ENCODE peak calls at places on chromosomes 7 and 10, in seven cellular contexts. G, L, O, R, S, W and T are unnamed samples.

GRCh38 chr10:30111340-30111980 is 52.1 kb upstream of the JCAD start:
- DNase-seq in G (no peak), R (no peak), O (no peak), S (no peak), L (peak), W (no peak), T (no peak)

GRCh38 chr7:139731802-139732470 is 45.9 kb downstream of the HIPK2 start:
- DNase-seq in G (no peak), L (peak), O (peak), R (peak), S (no peak), W (peak), T (no peak)

GRCh38 chr7:10122573-10123100 is 851.0 kb upstream of the PHF14 start:
- DNase-seq in S (no peak), G (peak), R (no peak), L (no peak), W (peak), O (no peak), T (no peak)

GRCh38 chr7:107394831-107395230 is 75.0 kb upstream of the GPR22 start:
- DNase-seq in O (no peak), S (no peak), L (no peak), R (no peak), W (no peak), G (no peak), T (no peak)

GRCh38 chr10:129785536-129785981 is 178.5 kb downstream of the EBF3 start:
- DNase-seq in S (no peak), O (no peak), W (no peak), G (no peak), L (no peak), R (no peak), T (no peak)

GRCh38 chr10:69634759-69635425 is 4.8 kb downstream of the FAM241B start:
- DNase-seq in R (no peak), L (no peak), O (no peak), W (no peak), S (peak), G (no peak), T (no peak)

GRCh38 chr7:117818241-117818640 is 55.0 kb downstream of the CTTNBP2 start:
- DNase-seq in W (no peak), R (no peak), L (no peak), G (no peak), O (no peak), S (no peak), T (no peak)

GRCh38 chr10:44801383-44802327 is 109.5 kb upstream of the TMEM72 start:
- DNase-seq in G (no peak), L (peak), R (peak), W (peak), O (peak), S (no peak), T (no peak)

GRCh38 chr7:134438946-134439345 is 20.0 kb downstream of the AKR1B1 start:
- DNase-seq in W (no peak), O (no peak), G (no peak), L (no peak), S (no peak), R (no peak), T (no peak)

GRCh38 chr7:105769951-105770628 is 106.3 kb downstream of the ATXN7L1 start:
- DNase-seq in O (no peak), R (no peak), L (peak), S (no peak), W (no peak), G (peak), T (no peak)

GRCh38 chr10:31867646-31868045 is 61.0 kb downstream of the ARHGAP12 start:
- DNase-seq in O (no peak), G (no peak), W (no peak), S (no peak), L (no peak), R (no peak), T (no peak)

GRCh38 chr10:78545756-78546155 is 512.1 kb downstream of the RPS24 start:
- DNase-seq in G (no peak), W (no peak), L (peak), O (no peak), R (no peak), S (no peak), T (no peak)

GRCh38 chr10:86346794-86347665 is 19.6 kb downstream of the GRID1 start:
- DNase-seq in G (no peak), O (no peak), W (peak), S (no peak), R (no peak), L (no peak), T (no peak)

GRCh38 chr10:78688945-78689935 is 379.5 kb upstream of the ZMIZ1 start:
- DNase-seq in L (peak), W (peak), O (peak), G (peak), R (no peak), S (no peak), T (no peak)

GRCh38 chr7:140672382-140673062 is at the start of gene ADCK2:
- DNase-seq in R (no peak), W (no peak), O (peak), S (peak), G (peak), L (peak), T (no peak)

GRCh38 chr10:77416327-77417135 is 221.1 kb downstream of the KCNMA1 start:
- DNase-seq in L (no peak), R (no peak), W (no peak), O (no peak), S (no peak), G (no peak), T (no peak)

GRCh38 chr7:41955475-41956243 is 252.8 kb upstream of the INHBA start:
- DNase-seq in G (no peak), R (peak), W (peak), L (peak), O (peak), S (peak), T (no peak)

GRCh38 chr10:51341216-51341615 is 266.9 kb downstream of the PRKG1 start:
- DNase-seq in W (no peak), R (peak), G (no peak), S (no peak), O (no peak), L (no peak), T (no peak)

GRCh38 chr7:151885202-151885580 is 8.3 kb upstream of the PRKAG2 start:
- DNase-seq in G (no peak), W (no peak), O (no peak), L (no peak), S (no peak), R (no peak), T (no peak)

GRCh38 chr10:77279207-77279606 is 358.4 kb downstream of the KCNMA1 start:
- DNase-seq in R (no peak), W (no peak), L (no peak), G (no peak), S (no peak), O (no peak), T (peak)

GRCh38 chr7:64621656-64622055 is 44.3 kb upstream of the ZNF107 start:
- DNase-seq in W (no peak), S (no peak), G (no peak), R (no peak), O (no peak), L (no peak), T (no peak)

GRCh38 chr10:92164024-92164423 is 126.9 kb downstream of the CPEB3 start:
- DNase-seq in O (no peak), W (no peak), S (no peak), R (no peak), L (no peak), G (no peak), T (no peak)

GRCh38 chr7:155586843-155587440 is 40.6 kb upstream of the CNPY1 start:
- DNase-seq in G (no peak), S (peak), O (no peak), R (no peak), L (no peak), W (no peak), T (no peak)

GRCh38 chr7:26278769-26279168 is 12.9 kb upstream of the SNX10 start:
- DNase-seq in S (no peak), G (peak), W (no peak), R (no peak), O (no peak), L (peak), T (no peak)

GRCh38 chr10:580796-581195 is 108.7 kb downstream of the DIP2C start:
- DNase-seq in R (peak), S (no peak), W (no peak), G (no peak), O (no peak), L (no peak), T (no peak)

GRCh38 chr7:138837627-138838026 is 39.6 kb upstream of the ATP6V0A4 start:
- DNase-seq in G (no peak), R (no peak), L (peak), O (no peak), S (no peak), W (peak), T (no peak)

GRCh38 chr10:31694929-31695837 is 233.4 kb downstream of the ARHGAP12 start:
- DNase-seq in G (no peak), W (peak), R (no peak), S (no peak), O (no peak), L (no peak), T (no peak)

GRCh38 chr7:81929386-81929785 is 159.5 kb upstream of the HGF start:
- DNase-seq in R (no peak), S (no peak), O (no peak), W (no peak), L (no peak), G (no peak), T (no peak)

GRCh38 chr7:4739528-4739992 is 35.9 kb upstream of the AP5Z1 start:
- DNase-seq in G (peak), W (peak), L (peak), R (no peak), S (no peak), O (peak), T (no peak)

GRCh38 chr7:22544245-22544644 is 44.3 kb upstream of the STEAP1B start:
- DNase-seq in L (no peak), W (no peak), O (no peak), S (no peak), G (no peak), R (no peak), T (no peak)

GRCh38 chr10:122279725-122280141 is 8.6 kb downstream of the BTBD16 start:
- DNase-seq in L (peak), W (no peak), G (peak), S (peak), R (no peak), O (peak), T (no peak)

GRCh38 chr7:92513167-92513902 is 15.0 kb downstream of the PEX1 start:
- DNase-seq in S (no peak), W (no peak), G (no peak), O (no peak), L (no peak), R (no peak), T (no peak)

GRCh38 chr7:145978769-145979168 is 137.8 kb upstream of the CNTNAP2 start:
- DNase-seq in W (no peak), O (no peak), R (no peak), G (no peak), S (no peak), L (no peak), T (no peak)

GRCh38 chr10:115092555-115093285 is 445 bp upstream of the ATRNL1 start:
- DNase-seq in S (peak), R (no peak), O (peak), W (peak), L (peak), G (peak), T (no peak)

GRCh38 chr10:44723654-44724053 is 187.5 kb upstream of the TMEM72 start:
- DNase-seq in R (peak), L (no peak), O (peak), W (peak), S (no peak), G (no peak), T (no peak)

GRCh38 chr7:28347964-28348363 is 64.4 kb upstream of the CREB5 start:
- DNase-seq in R (no peak), W (no peak), L (no peak), O (no peak), G (no peak), S (no peak), T (no peak)

GRCh38 chr7:28346972-28347371 is 65.3 kb upstream of the CREB5 start:
- DNase-seq in S (no peak), O (no peak), G (no peak), R (no peak), W (no peak), L (no peak), T (no peak)

GRCh38 chr7:28349637-28350036 is 62.7 kb upstream of the CREB5 start:
- DNase-seq in G (no peak), L (no peak), W (no peak), S (no peak), O (no peak), R (no peak), T (no peak)

GRCh38 chr7:28347462-28347861 is 64.9 kb upstream of the CREB5 start:
- DNase-seq in S (no peak), L (no peak), O (no peak), G (no peak), W (no peak), R (no peak), T (no peak)

DNA sequence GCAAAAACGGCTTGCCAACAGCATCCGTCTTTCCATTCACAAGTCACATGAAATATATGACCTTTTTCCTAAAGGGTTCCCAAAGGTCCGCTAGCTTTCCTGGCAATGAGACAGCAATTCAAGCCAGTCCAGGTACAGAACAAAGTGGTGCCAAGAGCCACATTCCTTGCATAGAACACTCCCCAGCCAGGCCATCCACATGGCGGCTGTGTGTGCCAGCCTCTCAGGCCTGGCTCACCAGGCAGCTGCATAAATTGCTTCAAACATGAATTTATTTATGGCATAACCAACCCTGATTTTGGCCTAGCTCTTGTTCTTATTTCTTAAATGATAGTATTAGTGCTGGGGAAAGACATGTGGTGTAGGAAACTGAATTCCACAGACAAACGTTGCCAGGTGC is 63.7 kb upstream of the CREB5 start:
- DNase-seq in G (no peak), W (no peak), S (no peak), L (no peak), R (no peak), O (no peak), T (no peak)
- H3K27ac ChIP-seq in G (no peak), W (no peak), S (no peak), L (no peak), R (no peak), O (no peak), T (no peak)

GRCh38 chr7:45007106-45007505 is 7.1 kb downstream of the CCM2 start:
- DNase-seq in W (no peak), L (no peak), R (no peak), S (no peak), O (peak), G (no peak), T (no peak)
- H3K27ac ChIP-seq in W (no peak), L (no peak), R (no peak), S (no peak), O (peak), G (no peak), T (peak)

GRCh38 chr10:128506423-128506822 is 380.2 kb upstream of the MKI67 start:
- DNase-seq in R (no peak), G (no peak), S (no peak), L (no peak), O (no peak), W (no peak), T (no peak)
- H3K27ac ChIP-seq in R (no peak), G (no peak), S (no peak), L (no peak), O (no peak), W (no peak), T (no peak)

DNA sequence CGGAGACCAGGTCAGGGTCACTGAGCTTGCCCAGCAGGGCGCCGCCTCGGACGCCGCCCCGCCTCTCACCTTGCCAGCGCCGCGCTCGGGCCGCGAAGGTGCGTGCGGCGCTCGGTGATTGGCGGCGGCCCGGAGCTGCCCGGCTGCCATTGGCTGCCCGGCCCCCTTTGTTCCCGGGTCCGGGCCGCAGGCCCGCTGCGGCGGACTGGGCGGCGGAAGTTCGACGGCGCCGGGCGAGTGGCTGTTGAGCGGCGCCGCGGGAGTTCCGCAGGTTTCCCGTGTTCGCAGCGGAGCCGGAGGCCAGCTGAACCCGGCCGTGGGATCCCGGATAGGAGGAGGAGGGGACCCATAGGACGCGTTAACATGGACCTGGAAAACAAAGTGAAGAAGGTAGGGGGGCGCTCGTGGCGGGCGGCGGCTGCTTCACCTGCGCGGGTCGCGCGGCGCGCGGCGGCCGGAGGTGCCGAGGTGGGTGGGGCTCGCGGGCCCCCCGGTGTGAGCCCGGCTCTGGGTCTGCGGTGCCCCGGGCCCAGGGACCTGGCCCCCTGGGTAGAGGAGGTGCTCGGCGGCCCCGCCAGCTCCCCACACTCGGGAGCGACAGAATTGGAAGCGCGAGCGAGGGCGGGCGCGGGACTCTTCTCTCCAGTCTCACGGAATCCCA is at the start of gene TES:
- DNase-seq in W (peak), S (peak), L (peak), R (no peak), G (peak), O (peak), T (no peak)
- H3K27ac ChIP-seq in W (peak), S (no peak), L (peak), R (peak), G (peak), O (peak), T (peak)